ENCODE peak calls at places on chromosomes 3 and 15, in nine cellular contexts. A is cardiac muscle cell; S is CD8-positive, alpha-beta T cell; L is fibroblast of lung; U is GM13976; J is OCI-LY7; M is fibroblast of the aortic adventitia; W is ovary; R is foreskin fibroblast. V is an unnamed sample.

GRCh38 chr3:119294402-119294888 is 262 bp downstream of the ARHGAP31 start:
- DNase-seq in J (peak), U (peak), W (peak), L (no peak), R (peak), A (peak), M (no peak), S (peak), V (peak)

GRCh38 chr3:56781762-56782161 is 20.0 kb downstream of the ARHGEF3 start:
- DNase-seq in R (no peak), W (no peak), L (no peak), A (no peak), J (no peak), U (no peak), M (no peak), S (no peak), V (no peak)

GRCh38 chr3:129228891-129229585 is 20.4 kb upstream of the COPG1 start:
- DNase-seq in L (peak), J (no peak), M (peak), S (no peak), U (no peak), W (no peak), R (peak), A (no peak), V (no peak)

GRCh38 chr3:4695846-4696245 is 202.7 kb downstream of the ITPR1 start:
- DNase-seq in S (no peak), U (no peak), J (no peak), W (no peak), M (no peak), A (no peak), R (no peak), L (no peak), V (no peak)

GRCh38 chr15:60830479-60830878 is 351.5 kb upstream of the ICE2 start:
- DNase-seq in S (no peak), M (peak), U (no peak), R (peak), W (no peak), J (no peak), L (peak), A (no peak), V (no peak)

GRCh38 chr3:140128217-140129137 is 193.5 kb downstream of the CLSTN2 start:
- DNase-seq in M (peak), J (peak), W (no peak), R (peak), S (no peak), U (peak), L (no peak), A (peak), V (peak)

GRCh38 chr15:50767332-50767861 is 1.9 kb upstream of the SPPL2A start:
- DNase-seq in L (no peak), R (peak), U (no peak), W (no peak), A (no peak), M (no peak), J (no peak), S (peak), V (peak)

GRCh38 chr3:25907081-25907480 is 117.2 kb downstream of the OXSM start:
- DNase-seq in U (no peak), M (no peak), W (no peak), S (no peak), J (no peak), L (no peak), A (no peak), R (no peak), V (no peak)

GRCh38 chr15:48703544-48703943 is 58.0 kb upstream of the FBN1 start:
- DNase-seq in W (no peak), S (no peak), A (no peak), J (no peak), L (peak), R (peak), M (peak), U (no peak), V (no peak)

DNA sequence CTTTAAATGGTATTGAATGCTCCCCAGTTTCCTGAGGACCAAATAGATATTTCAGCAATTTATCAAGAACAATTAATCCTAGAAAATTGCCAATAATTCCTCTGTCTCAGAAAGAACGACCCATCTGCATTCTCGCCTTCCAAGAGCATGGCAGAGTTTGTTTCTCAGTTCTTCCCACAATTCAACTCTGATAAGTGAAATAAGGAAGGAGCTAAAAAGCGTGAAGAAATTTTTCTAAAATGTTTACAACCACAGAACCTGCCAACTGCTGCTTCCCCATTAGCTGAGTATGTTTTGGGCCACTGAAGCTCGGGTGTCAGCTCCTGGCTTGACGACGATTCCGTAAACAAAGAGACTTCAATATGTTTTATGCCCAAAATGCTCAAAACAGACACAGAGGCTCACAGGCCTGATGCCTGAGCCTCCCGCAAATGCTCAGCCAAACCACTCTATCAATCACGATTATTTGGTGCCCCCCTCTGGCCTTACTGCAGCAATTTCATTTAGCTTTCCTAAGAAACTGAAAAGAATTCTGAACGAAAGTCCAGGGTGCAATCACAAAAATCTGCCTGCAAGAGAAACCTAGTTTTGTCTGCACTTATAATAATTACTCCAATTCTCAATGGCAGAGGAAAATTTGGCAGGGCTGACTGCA is 259.2 kb upstream of the CCDC54 start:
- DNase-seq in W (peak), S (no peak), A (peak), R (peak), J (peak), U (peak), M (peak), L (peak), V (peak)
- TF ChIP-seq CTCF in W (peak), S (no peak), A (peak), R (peak), J (peak), U (peak), M (peak), L (peak), V (peak)

DNA sequence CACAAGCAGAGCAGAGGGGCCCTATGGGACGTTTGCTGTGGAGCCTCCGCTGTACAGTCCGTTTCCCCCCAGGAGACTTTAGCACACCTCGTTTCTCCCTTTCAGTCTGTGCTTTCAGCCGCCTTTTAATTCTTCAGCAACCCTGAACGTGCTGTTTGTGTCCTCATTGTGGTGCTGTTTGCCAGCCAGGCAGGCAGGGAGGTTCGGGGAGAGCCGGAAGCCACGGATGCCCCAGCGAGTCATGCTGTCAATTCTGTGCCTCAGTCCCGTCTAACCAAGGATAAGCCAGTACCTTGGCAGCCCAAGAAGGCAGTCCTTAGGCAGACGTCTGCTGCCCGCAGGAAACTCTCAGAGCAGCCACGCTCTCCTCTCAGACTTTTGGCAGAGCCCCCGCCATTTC is 158.7 kb downstream of the UACA start:
- DNase-seq in W (peak), U (no peak), J (no peak), R (peak), L (no peak), M (no peak), S (no peak), A (peak), V (no peak)
- TF ChIP-seq CTCF in W (no peak), U (no peak), J (no peak), R (no peak), L (no peak), M (no peak), S (no peak), A (peak), V (no peak)

DNA sequence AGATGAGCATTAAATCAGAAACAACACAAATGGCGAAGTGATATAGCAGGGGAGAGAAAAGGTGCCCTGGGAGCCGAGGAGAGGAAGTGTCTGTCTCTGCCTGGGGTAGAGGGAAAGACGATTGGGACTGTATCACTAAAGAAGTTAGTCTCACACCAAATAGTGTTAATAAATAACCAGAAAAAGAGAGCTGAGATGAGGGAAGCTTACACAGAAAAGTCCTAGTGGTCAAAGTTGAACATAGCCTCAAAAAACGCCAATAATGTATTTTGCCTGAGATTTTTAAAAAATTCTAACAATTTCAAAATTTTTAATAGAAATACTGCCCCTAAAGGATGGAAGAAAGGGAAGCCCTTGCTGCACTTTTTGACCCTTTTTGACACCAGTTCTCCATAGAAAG is 417.6 kb downstream of the TUSC7 start:
- DNase-seq in S (no peak), U (no peak), J (no peak), M (no peak), R (no peak), L (no peak), W (no peak), A (no peak), V (no peak)
- TF ChIP-seq CTCF in S (no peak), U (no peak), J (no peak), M (no peak), R (no peak), L (no peak), W (no peak), A (no peak), V (no peak)

GRCh38 chr15:100926258-100926657 is 7.1 kb downstream of the LRRK1 start:
- DNase-seq in S (no peak), J (peak), A (no peak), R (no peak), W (no peak), U (peak), M (no peak), L (no peak), V (no peak)
- TF ChIP-seq CTCF in S (no peak), J (peak), A (peak), R (no peak), W (no peak), U (peak), M (no peak), L (no peak), V (peak)

DNA sequence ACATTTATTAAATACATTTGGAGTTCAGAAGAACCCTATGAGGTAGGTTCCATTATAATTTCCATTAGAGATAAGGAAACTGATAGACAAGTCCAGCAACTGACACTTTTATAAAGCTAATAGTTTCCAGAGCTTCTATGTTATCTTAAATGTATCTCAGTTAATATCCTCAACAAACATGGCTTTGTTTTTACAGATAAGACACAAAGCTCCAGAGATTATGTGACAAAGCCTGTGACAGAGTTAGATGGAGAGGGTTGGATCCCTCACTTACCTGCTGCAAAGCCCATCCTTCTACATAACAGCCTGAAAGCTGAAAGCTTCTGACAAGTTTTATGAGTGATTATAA is 473 bp upstream of the COMMD2 start:
- DNase-seq in A (no peak), R (no peak), W (no peak), J (no peak), U (no peak), M (no peak), L (no peak), S (no peak), V (no peak)
- TF ChIP-seq CTCF in A (no peak), R (no peak), W (no peak), J (peak), U (no peak), M (no peak), L (no peak), S (no peak), V (no peak)

DNA sequence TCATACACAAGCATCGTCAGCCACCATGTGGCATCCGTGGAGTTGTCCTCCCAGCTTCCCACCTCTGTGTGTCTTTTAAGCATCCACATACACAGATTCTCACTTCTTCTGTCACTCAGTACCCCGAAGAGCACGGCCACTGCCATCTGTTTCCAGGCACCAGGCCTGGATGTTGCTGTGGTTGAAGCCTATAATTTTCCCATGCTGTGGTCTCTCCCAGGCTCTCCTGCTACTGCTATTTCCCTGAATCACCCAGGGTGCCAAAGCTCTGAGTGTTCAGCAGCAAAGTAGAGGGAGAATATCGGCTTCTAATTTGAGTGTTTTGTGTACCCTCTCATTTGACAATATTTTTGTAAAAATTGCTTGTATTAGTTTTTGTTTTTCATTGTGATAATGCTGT is 265.7 kb downstream of the DIPK2A start:
- DNase-seq in S (no peak), J (no peak), R (no peak), A (no peak), W (no peak), U (no peak), L (no peak), M (no peak), V (no peak)
- TF ChIP-seq CTCF in S (no peak), J (no peak), R (no peak), A (no peak), W (no peak), U (no peak), L (no peak), M (no peak), V (no peak)